ENCODE peak calls at places on chromosomes 7 and 10, in nine cellular contexts. B, S, H, G, L, X, U, N and E are unnamed samples.

GRCh38 chr7:41698726-41699125 is 4.2 kb downstream of the INHBA start:
- DNase-seq in B (peak), U (no peak), S (no peak), H (no peak), G (no peak), L (peak), N (no peak), X (peak), E (no peak)

GRCh38 chr10:46225597-46225996 is 61.2 kb upstream of the ANTXRL start:
- DNase-seq in N (no peak), S (no peak), G (no peak), X (no peak), L (no peak), B (no peak), U (no peak), H (no peak), E (no peak)

GRCh38 chr7:133649593-133649992 is 396.7 kb downstream of the EXOC4 start:
- DNase-seq in X (peak), H (no peak), B (peak), L (peak), S (no peak), U (no peak), N (no peak), G (no peak), E (no peak)

GRCh38 chr10:44873156-44873555 is 38.0 kb upstream of the TMEM72 start:
- DNase-seq in X (no peak), U (no peak), G (no peak), N (no peak), H (no peak), B (peak), S (peak), L (no peak), E (no peak)

GRCh38 chr7:102279537-102280400 is 6.9 kb upstream of the SH2B2 start:
- DNase-seq in X (peak), N (peak), S (peak), U (no peak), L (peak), B (peak), H (peak), G (no peak), E (no peak)

GRCh38 chr10:44382981-44383748 is 1.7 kb downstream of the CXCL12 start:
- DNase-seq in N (no peak), L (no peak), S (peak), X (no peak), H (peak), G (no peak), U (no peak), B (no peak), E (no peak)

GRCh38 chr7:73833251-73833919 is 2.6 kb downstream of the CLDN4 start:
- DNase-seq in X (no peak), G (no peak), B (no peak), S (peak), H (peak), N (no peak), U (no peak), L (no peak), E (no peak)

GRCh38 chr10:95026461-95026860 is 42.8 kb downstream of the CYP2C8 start:
- DNase-seq in X (no peak), U (no peak), S (no peak), N (no peak), B (no peak), L (no peak), G (no peak), H (no peak), E (no peak)

GRCh38 chr10:71323407-71323806 is 4.3 kb downstream of the SLC29A3 start:
- DNase-seq in G (no peak), N (peak), B (peak), X (peak), L (no peak), U (no peak), S (no peak), H (no peak), E (no peak)

GRCh38 chr10:11931038-11931437 is 107.9 kb downstream of the PROSER2 start:
- DNase-seq in B (no peak), U (no peak), G (no peak), H (no peak), S (no peak), X (no peak), L (no peak), N (no peak), E (no peak)

GRCh38 chr7:69429817-69430501 is 168.3 kb upstream of the AUTS2 start:
- DNase-seq in U (peak), G (no peak), S (peak), L (peak), N (no peak), H (peak), X (no peak), B (peak), E (no peak)

DNA sequence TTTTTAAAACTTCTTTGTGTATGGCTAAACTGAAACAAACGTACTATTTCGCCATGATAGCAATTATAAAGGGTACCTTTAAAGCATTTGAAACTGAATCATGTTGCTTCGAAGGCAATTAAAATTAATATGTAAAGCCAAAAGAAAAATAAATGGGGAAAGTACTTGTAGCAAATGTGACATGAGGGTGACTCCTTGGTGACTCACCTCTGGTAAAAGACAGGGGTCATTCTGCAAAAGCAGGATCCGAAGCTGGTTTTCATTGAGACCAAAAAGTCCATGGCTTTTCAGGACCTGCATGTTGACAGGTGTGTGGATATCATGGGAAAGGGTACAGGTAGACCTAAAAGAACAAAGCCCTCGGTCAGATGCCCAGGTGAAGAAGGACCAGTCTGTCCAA is 1.5 kb downstream of the ZC3HAV1L start:
- DNase-seq in G (no peak), S (no peak), N (peak), U (no peak), B (no peak), X (no peak), L (no peak), H (no peak), E (no peak)
- H3K4me3 ChIP-seq in G (peak), S (no peak), N (peak), U (no peak), B (no peak), X (peak), L (peak), H (no peak), E (peak)

DNA sequence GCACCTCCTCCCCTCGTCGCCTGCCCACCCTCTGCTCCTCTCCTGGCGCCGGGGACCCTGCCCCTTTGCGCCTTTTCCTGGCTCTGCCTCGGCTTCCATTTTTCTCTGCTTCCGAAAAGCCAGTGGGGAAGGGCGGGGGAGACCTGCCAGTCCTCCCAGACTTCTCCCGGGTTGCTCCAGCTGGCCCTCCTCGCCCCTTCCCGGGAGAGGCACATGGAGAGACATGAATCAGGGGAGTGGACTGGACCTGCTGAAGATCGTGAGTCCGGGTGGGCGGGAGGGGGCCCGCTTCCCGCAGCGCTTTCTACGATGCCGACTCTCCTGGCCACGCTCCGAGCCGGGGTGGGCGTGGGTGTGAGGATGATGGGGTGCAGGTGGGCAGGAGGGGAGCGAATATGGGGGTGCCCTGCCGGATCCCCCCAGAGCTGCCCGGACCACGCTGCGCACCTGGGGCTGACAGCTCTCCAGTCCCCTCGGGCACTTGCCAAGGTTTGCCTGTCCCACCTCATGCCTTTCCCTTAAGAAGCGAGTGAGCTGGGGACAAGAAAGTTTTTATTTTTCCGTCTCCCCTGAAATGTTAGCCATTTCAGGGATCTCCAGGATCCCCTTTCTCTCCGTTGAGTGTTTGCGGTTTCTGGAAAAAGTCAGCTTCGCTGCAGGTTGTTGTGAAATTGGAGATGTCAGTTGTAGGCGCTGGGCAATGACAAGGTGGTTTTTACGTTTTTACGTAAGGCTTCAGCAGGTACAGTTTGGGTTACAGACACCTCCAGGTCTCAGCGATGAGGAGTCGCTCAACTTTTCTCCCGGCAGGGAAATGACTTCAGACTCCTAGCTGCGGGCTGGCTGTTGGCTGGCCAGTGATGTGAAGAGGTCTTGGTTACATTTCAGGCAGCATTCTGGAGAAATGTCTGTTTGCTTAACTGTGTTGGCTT is 999 bp downstream of the CACNB2 start:
- DNase-seq in L (no peak), N (no peak), G (no peak), S (peak), U (no peak), B (peak), H (no peak), X (no peak), E (no peak)
- TF ChIP-seq CTCF in L (no peak), N (no peak), G (no peak), S (no peak), U (no peak), B (no peak), H (no peak), X (no peak), E (no peak)

GRCh38 chr10:122171270-122171669 is 99.8 kb upstream of the BTBD16 start:
- DNase-seq in X (no peak), S (no peak), L (no peak), U (no peak), N (no peak), B (no peak), H (no peak), G (no peak), E (no peak)

GRCh38 chr10:122173337-122173736 is 97.8 kb upstream of the BTBD16 start:
- DNase-seq in G (no peak), L (no peak), H (no peak), X (no peak), U (no peak), B (no peak), S (no peak), N (no peak), E (no peak)

GRCh38 chr10:122170802-122171201 is 100.3 kb upstream of the BTBD16 start:
- DNase-seq in N (no peak), S (no peak), G (no peak), X (no peak), B (no peak), H (no peak), U (no peak), L (no peak), E (no peak)

GRCh38 chr10:122173766-122174435 is 97.2 kb upstream of the BTBD16 start:
- DNase-seq in N (no peak), S (no peak), U (no peak), H (no peak), B (no peak), L (no peak), X (no peak), G (no peak), E (no peak)

DNA sequence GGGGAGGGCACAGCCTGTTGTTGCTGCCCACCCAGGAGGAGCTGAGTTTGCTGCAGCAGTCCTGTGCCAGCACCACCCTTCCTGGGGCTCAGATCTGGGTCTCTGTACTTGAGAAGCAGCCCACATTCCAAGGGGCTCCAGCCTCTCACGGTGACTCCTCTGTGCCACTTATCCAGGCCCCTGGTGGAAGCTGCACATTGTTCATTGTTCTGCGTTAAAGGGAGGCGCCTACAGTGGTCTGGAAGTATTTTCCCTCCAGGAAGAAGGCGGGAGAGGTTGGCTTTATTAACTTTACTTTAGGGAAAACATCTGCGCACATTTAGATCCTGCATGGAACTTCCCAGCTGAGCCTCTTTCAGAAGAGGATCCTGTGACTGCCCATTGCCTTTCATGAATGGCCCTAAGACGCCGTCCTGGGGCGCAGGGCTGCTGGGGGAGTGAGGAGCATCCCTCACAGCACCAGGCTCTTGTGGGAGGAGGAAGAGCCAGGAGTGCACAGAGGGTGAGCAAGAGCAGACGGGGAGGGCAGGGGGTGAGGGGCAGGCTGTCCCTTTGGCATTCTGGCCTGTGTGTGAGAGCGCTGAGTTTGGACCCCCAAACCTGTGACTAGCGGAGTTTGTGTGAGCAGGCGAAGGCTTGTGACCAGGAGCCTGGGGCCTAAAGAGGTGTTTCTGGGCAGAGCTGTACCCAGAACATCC is 98.6 kb upstream of the BTBD16 start:
- DNase-seq in G (no peak), U (no peak), X (no peak), N (no peak), B (peak), H (no peak), L (no peak), S (no peak), E (no peak)
- H3K4me3 ChIP-seq in G (no peak), U (no peak), X (no peak), N (no peak), B (no peak), H (no peak), L (no peak), S (no peak), E (no peak)

DNA sequence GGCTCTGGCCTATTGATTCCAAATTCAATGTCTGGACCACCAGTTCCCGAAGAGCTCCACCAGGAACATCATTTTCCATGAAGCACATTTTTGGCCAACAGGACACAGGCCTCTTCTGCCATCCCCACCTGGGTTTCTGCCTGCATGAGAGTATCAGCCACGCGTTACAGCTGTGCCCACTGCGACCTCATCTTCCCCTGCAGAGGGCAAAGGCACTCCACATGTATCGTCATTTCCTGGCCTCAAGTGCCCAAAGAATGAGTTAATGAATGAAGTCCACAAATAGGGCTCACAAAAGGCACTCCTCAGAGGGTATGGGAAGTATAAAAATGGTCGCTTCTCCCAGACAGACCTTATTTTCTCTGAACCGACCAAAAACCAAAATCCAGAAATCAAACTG is 18.5 kb downstream of the ELMO1 start:
- DNase-seq in H (no peak), L (no peak), G (no peak), S (no peak), B (no peak), X (no peak), N (no peak), U (no peak), E (no peak)
- TF ChIP-seq CTCF in H (no peak), L (no peak), G (no peak), S (no peak), B (no peak), X (no peak), N (no peak), U (no peak), E (no peak)

GRCh38 chr10:96172666-96173065 is 42.6 kb downstream of the ZNF518A start:
- DNase-seq in H (no peak), L (no peak), N (no peak), G (no peak), X (no peak), U (no peak), B (no peak), S (no peak), E (no peak)

DNA sequence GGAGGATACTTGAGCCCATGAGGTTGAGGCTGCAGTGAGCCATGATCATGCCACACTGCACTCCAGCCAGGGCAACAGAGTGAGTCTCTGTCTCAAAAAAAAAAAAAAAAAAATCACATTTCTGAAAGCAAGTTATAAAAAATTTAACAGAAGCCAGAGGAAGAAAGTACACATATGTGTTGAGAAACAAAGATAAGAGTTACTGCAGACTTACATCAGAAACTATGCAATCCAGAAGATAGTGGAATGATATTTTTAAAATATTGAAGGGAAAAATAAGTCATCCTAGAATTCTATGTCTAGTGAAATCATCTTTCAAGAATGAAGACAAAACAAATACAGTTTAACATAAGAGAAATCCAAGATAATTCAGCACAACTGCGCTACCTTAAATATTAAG is 46.9 kb downstream of the ZNF518A start:
- DNase-seq in N (no peak), U (no peak), B (no peak), L (no peak), H (no peak), S (no peak), X (no peak), G (no peak), E (no peak)
- H3K4me3 ChIP-seq in N (no peak), U (no peak), B (no peak), L (no peak), H (no peak), S (no peak), X (no peak), G (no peak), E (no peak)

GRCh38 chr7:116087984-116088383 is 57.4 kb upstream of the TFEC start:
- DNase-seq in G (no peak), B (no peak), N (no peak), H (no peak), X (no peak), U (no peak), S (no peak), L (no peak), E (no peak)
- TF ChIP-seq CTCF in G (no peak), B (no peak), N (no peak), H (no peak), X (no peak), U (no peak), S (no peak), L (no peak), E (no peak)

DNA sequence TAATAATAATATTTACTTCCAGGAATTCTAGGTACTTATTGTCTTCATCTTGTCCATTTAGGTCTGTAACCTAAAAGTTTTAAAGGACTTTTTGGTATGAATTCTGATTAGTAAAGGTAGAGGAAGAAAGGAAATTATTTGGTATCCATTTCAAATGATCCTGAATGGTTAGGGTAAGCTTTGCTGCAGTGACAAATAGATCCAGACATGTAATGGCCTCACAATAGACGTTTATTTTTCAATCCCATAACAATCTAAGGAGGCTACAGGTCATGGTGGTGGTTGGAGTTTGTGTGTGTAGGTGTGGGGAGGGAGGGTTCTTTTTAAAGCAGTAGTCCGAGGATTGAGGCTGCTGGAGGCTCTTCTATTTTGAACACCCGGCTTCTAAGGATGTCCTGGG is 5.3 kb downstream of the FBH1 start:
- DNase-seq in S (no peak), L (no peak), H (no peak), U (no peak), N (no peak), G (no peak), X (no peak), B (no peak), E (no peak)
- H3K4me3 ChIP-seq in S (no peak), L (no peak), H (no peak), U (no peak), N (no peak), G (no peak), X (no peak), B (no peak), E (no peak)